ENCODE peak calls at places on chromosomes 4 and X, in five cellular contexts. A is neuronal stem cell, R is IMR-90, S is H1, K is H9. C is an unnamed sample.

GRCh38 chrX:141714680-141715079 is 16.1 kb upstream of the SPANXD start:
- DNase-seq in S (no peak), K (no peak), A (no peak), R (no peak), C (no peak)

GRCh38 chrX:132071260-132071659 is 48.2 kb downstream of the STK26 start:
- DNase-seq in K (no peak), R (no peak), A (no peak), S (no peak), C (peak)

GRCh38 chr4:122716825-122717448 is 15.6 kb upstream of the BBS12 start:
- DNase-seq in R (peak), S (peak), K (peak), A (peak), C (peak)

GRCh38 chrX:39150621-39151020 is 349.4 kb downstream of the MID1IP1 start:
- DNase-seq in R (no peak), A (no peak), S (no peak), K (no peak), C (no peak)

GRCh38 chrX:39682778-39683177 is 415.0 kb downstream of the BCOR start:
- DNase-seq in A (no peak), S (no peak), K (peak), R (no peak), C (no peak)

GRCh38 chrX:38804481-38805293 is 3.4 kb downstream of the MID1IP1 start:
- DNase-seq in A (peak), K (no peak), S (peak), R (no peak), C (peak)

GRCh38 chr4:101252721-101253120 is 94.6 kb downstream of the PPP3CA start:
- DNase-seq in A (no peak), S (no peak), R (peak), K (no peak), C (peak)

GRCh38 chr4:118173956-118174355 is 139.7 kb downstream of the NDST3 start:
- DNase-seq in A (no peak), S (no peak), R (peak), K (no peak), C (peak)

GRCh38 chrX:123773258-123773978 is 40.6 kb upstream of the THOC2 start:
- DNase-seq in K (no peak), S (no peak), A (no peak), R (no peak), C (no peak)

GRCh38 chr4:88938138-88938537 is 118.8 kb downstream of the FAM13A start:
- DNase-seq in K (no peak), R (peak), A (no peak), S (no peak), C (peak)

GRCh38 chrX:118350221-118350620 is 4.3 kb downstream of the WDR44 start:
- DNase-seq in R (peak), K (no peak), S (no peak), A (no peak), C (peak)

GRCh38 chr4:25169446-25169845 is 9.2 kb upstream of the SEPSECS start:
- DNase-seq in R (no peak), K (no peak), A (no peak), S (no peak), C (no peak)

GRCh38 chr4:25174674-25175073 is 14.4 kb upstream of the SEPSECS start:
- DNase-seq in S (no peak), R (peak), K (no peak), A (no peak), C (peak)

GRCh38 chr4:25172964-25173917 is 13.0 kb upstream of the SEPSECS start:
- DNase-seq in S (no peak), A (no peak), R (peak), K (no peak), C (peak)

GRCh38 chr4:25165916-25166315 is 5.7 kb upstream of the SEPSECS start:
- DNase-seq in S (no peak), A (no peak), K (no peak), R (no peak), C (no peak)

GRCh38 chr4:25171451-25171850 is 11.2 kb upstream of the SEPSECS start:
- DNase-seq in K (no peak), S (no peak), R (no peak), A (no peak), C (no peak)
- H2AFZ ChIP-seq in K (no peak), S (no peak), R (no peak), A (no peak), C (no peak)

GRCh38 chrX:139204576-139204902 is 326.0 kb upstream of the F9 start:
- DNase-seq in K (no peak), R (no peak), S (no peak), A (no peak), C (no peak)
- H2BK15ac ChIP-seq in K (no peak), R (no peak), S (no peak), A (no peak), C (no peak)

GRCh38 chr4:82797591-82798081 is 960 bp downstream of the SCD5 start:
- DNase-seq in S (peak), R (peak), K (peak), A (no peak), C (peak)

GRCh38 chr4:82799006-82799881 is 648 bp upstream of the SCD5 start:
- DNase-seq in R (no peak), A (no peak), K (peak), S (no peak), C (no peak)

GRCh38 chr4:82798168-82799005 is at the start of gene SCD5:
- DNase-seq in R (peak), S (peak), A (peak), K (peak), C (peak)

GRCh38 chr4:82792912-82793649 is 5.5 kb downstream of the SCD5 start:
- DNase-seq in K (peak), A (no peak), S (no peak), R (peak), C (no peak)

GRCh38 chr4:82797048-82797590 is 1.5 kb downstream of the SCD5 start:
- DNase-seq in A (no peak), R (no peak), K (peak), S (no peak), C (peak)
- H3K27ac ChIP-seq in A (no peak), R (no peak), K (no peak), S (no peak), C (no peak)

DNA sequence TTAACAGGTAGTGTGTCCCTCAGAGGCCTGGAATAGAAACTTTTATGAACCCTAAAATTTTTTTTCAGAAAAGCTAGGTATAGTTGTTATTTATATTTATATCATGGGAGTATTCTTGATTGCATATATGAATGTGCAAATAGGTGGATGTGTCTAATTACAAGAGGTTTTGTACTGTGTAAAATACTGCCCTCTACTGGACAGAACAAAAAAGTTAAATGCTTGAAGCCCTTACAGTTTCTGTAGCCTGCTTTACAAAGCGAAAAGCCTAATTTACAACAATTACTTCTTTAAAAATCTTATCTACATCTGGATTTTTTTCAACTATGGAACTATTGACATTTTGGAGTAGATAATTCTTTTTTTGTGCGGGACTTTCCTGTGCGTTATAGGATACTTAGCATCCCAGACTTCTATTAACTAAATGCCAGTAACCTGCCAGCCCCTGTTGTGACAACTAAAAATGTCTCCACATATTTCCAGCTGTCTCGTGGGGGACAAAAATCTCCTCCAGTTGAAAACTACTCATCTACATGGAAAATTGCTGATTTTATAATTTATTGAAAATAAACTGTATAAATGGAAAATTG is 35.1 kb downstream of the ENPEP start:
- DNase-seq in K (no peak), S (no peak), R (peak), A (peak), C (peak)
- H2AFZ ChIP-seq in K (no peak), S (no peak), R (no peak), A (no peak), C (no peak)

GRCh38 chr4:138113819-138114415 is 128.2 kb downstream of the SLC7A11 start:
- DNase-seq in A (no peak), S (no peak), R (peak), K (no peak), C (peak)
- H2BK15ac ChIP-seq in A (no peak), S (no peak), R (peak), K (no peak), C (no peak)

C was measured in mesenchymal stem cell.